ENCODE peak calls at places on chromosomes 7 and 10, in five cellular contexts. B is CD4-positive, CD25-positive, alpha-beta regulatory T cell; V is stomach; A is fibroblast of mammary gland; F is Peyer's patch. L is an unnamed sample.

GRCh38 chr10:30059209-30060107 is at the start of gene JCAD:
- DNase-seq in B (peak), V (peak), A (no peak), F (peak), L (peak)

GRCh38 chr10:49613160-49613881 is 516 bp upstream of the CHAT start:
- DNase-seq in B (no peak), V (no peak), A (no peak), F (peak), L (no peak)

GRCh38 chr7:69062020-69062760 is 536.1 kb upstream of the AUTS2 start:
- DNase-seq in B (no peak), V (no peak), A (peak), F (no peak), L (peak)

GRCh38 chr10:87691515-87692070 is 31.9 kb downstream of the PAPSS2 start:
- DNase-seq in B (no peak), V (no peak), A (no peak), F (no peak), L (no peak)

GRCh38 chr10:16437540-16437894 is 707 bp downstream of the PTER start:
- DNase-seq in B (no peak), V (no peak), A (no peak), F (no peak), L (no peak)

GRCh38 chr10:131271195-131271880 is 40.2 kb downstream of the TCERG1L start:
- DNase-seq in B (no peak), V (no peak), A (no peak), F (no peak), L (no peak)

GRCh38 chr7:123711832-123712293 is 36.9 kb downstream of the WASL start:
- DNase-seq in B (no peak), V (no peak), A (no peak), F (no peak), L (no peak)

GRCh38 chr10:16612148-16612742 is 90.6 kb upstream of the C1QL3 start:
- DNase-seq in B (no peak), V (no peak), A (peak), F (no peak), L (peak)

GRCh38 chr10:59587083-59587755 is 122.4 kb downstream of the SLC16A9 start:
- DNase-seq in B (no peak), V (no peak), A (no peak), F (no peak), L (no peak)

GRCh38 chr10:87559392-87559791 is 54.7 kb downstream of the MINPP1 start:
- DNase-seq in B (no peak), V (no peak), A (no peak), F (no peak), L (no peak)

GRCh38 chr10:45442251-45442650 is 68.2 kb downstream of the ALOX5 start:
- DNase-seq in B (no peak), V (no peak), A (no peak), F (no peak), L (no peak)

GRCh38 chr7:119270045-119270464 is 1002.9 kb upstream of the KCND2 start:
- DNase-seq in B (no peak), V (peak), A (peak), F (peak), L (peak)

GRCh38 chr7:151010307-151011096 is 13.8 kb downstream of the ATG9B start:
- DNase-seq in B (no peak), V (no peak), A (no peak), F (peak), L (peak)
- H3K4me3 ChIP-seq in B (no peak), V (no peak), A (no peak), F (no peak), L (peak)

GRCh38 chr10:4051011-4051407 is 266.0 kb upstream of the KLF6 start:
- DNase-seq in B (no peak), V (no peak), A (peak), F (no peak), L (peak)
- H3K4me3 ChIP-seq in B (no peak), V (peak), A (no peak), F (peak), L (peak)

GRCh38 chr7:16644624-16644986 is 949 bp downstream of the ANKMY2 start:
- DNase-seq in B (peak), V (peak), A (peak), F (peak), L (peak)
- H3K4me3 ChIP-seq in B (peak), V (peak), A (peak), F (peak), L (peak)

GRCh38 chr10:60914676-60915075 is 29.3 kb downstream of the RHOBTB1 start:
- DNase-seq in B (no peak), V (no peak), A (peak), F (peak), L (peak)

GRCh38 chr10:60916025-60916424 is 28.0 kb downstream of the RHOBTB1 start:
- DNase-seq in B (no peak), V (no peak), A (no peak), F (no peak), L (peak)

GRCh38 chr10:60911715-60912114 is 32.3 kb downstream of the RHOBTB1 start:
- DNase-seq in B (no peak), V (no peak), A (no peak), F (no peak), L (no peak)

GRCh38 chr10:60913091-60913490 is 30.9 kb downstream of the RHOBTB1 start:
- DNase-seq in B (no peak), V (no peak), A (no peak), F (no peak), L (no peak)

DNA sequence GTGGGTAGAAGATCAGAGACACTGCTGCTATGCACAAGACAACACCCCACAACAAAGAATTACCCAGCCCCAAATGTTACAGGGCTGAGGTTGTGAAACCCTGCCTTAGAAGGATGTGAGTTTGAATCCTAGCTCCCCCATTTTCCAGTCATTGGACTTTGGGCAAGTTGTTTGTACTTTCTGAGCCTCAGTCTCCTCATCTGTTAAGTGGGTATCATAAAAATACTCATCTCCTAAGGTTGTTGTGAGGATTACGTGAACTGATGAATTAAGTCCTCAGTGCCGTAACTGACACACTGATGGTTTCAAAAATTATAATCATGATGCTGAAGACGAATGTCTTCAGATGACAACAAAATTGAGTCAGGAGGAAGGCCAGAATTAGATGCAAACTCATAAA is 30.3 kb downstream of the RHOBTB1 start:
- DNase-seq in B (no peak), V (no peak), A (no peak), F (no peak), L (no peak)
- H3K4me3 ChIP-seq in B (no peak), V (no peak), A (no peak), F (no peak), L (no peak)

GRCh38 chr7:100894860-100895700 is 608 bp downstream of the ACHE start:
- DNase-seq in B (peak), V (peak), A (no peak), F (peak), L (no peak)

GRCh38 chr7:100895701-100895955 is at the start of gene ACHE:
- DNase-seq in B (no peak), V (no peak), A (no peak), F (no peak), L (no peak)

GRCh38 chr7:100893318-100893895 is 2.3 kb downstream of the ACHE start:
- DNase-seq in B (no peak), V (no peak), A (no peak), F (no peak), L (no peak)

GRCh38 chr7:100892364-100893317 is 3.0 kb downstream of the ACHE start:
- DNase-seq in B (no peak), V (no peak), A (no peak), F (no peak), L (no peak)

DNA sequence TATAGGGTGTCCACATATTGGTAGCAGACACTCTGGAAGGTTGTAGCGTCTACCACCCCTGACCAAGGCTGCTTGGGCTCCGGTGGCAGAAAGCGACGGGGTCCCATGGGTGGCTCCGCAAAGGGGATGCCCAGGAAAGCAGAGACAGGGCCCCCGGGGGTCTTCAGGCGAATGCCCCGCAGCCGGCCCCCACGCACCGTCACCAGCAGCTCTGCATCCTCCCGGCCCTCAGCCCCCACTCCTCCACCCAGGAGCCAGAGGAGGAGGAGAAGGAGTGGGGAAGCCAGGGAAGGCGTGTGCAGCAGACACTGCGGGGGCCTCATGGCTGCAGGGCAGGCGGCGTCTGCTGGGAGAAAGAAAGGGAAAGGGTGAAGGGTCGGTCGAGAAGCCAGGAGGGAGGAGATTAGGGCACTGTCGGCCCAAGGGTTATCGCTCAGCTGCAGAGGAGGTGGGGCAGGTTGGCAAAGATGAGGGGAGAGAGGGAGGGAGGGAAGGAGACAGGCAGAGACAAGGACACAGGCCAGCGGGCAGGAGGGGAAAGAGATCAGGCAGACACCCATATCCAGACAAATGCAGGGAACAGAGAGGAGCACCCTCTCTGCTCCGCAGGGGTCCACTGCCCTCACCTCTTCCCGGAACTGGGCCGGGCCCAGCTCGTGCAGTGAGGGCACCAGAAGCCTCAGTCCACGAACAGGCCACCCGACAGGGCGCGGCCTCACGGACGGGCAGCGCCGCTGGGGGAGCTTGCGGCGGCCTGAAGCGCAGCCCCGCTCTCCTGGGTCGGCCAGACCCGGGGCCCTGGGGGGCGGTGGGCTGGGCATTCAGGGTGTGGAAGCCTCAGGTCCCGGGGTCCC is 1.6 kb downstream of the ACHE start:
- DNase-seq in B (no peak), V (no peak), A (no peak), F (no peak), L (no peak)
- H3K4me3 ChIP-seq in B (no peak), V (no peak), A (no peak), F (peak), L (no peak)

DNA sequence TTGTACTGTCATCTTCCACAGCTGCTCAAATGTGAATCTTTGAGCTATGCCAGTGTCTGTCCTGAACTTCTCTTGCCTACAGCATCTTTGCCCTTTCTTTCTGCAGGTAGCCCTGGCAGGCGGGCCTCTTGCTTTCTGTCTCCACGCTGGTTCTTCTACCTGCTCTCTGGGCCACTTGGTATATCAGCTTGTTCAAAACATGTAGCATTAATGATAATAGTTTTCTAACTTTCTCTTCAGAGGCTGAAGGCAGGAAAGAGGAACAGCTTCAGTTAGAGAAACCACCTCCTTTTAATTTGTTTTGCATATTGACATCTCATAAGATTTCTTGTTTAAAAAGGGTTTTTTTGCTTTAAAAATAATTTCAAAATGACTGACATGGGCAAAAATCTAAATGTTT is 923 bp upstream of the FGL2 start:
- DNase-seq in B (no peak), V (no peak), A (no peak), F (peak), L (no peak)
- H3K4me3 ChIP-seq in B (peak), V (no peak), A (no peak), F (no peak), L (no peak)

GRCh38 chr7:22351329-22351692 is 5.6 kb downstream of the RAPGEF5 start:
- DNase-seq in B (no peak), V (no peak), A (no peak), F (no peak), L (no peak)

GRCh38 chr7:22352812-22353340 is 4.1 kb downstream of the RAPGEF5 start:
- DNase-seq in B (no peak), V (no peak), A (no peak), F (no peak), L (no peak)

GRCh38 chr7:22351878-22352277 is 5.1 kb downstream of the RAPGEF5 start:
- DNase-seq in B (no peak), V (no peak), A (peak), F (no peak), L (no peak)

GRCh38 chr7:22348379-22348778 is 8.6 kb downstream of the RAPGEF5 start:
- DNase-seq in B (no peak), V (no peak), A (no peak), F (no peak), L (peak)

DNA sequence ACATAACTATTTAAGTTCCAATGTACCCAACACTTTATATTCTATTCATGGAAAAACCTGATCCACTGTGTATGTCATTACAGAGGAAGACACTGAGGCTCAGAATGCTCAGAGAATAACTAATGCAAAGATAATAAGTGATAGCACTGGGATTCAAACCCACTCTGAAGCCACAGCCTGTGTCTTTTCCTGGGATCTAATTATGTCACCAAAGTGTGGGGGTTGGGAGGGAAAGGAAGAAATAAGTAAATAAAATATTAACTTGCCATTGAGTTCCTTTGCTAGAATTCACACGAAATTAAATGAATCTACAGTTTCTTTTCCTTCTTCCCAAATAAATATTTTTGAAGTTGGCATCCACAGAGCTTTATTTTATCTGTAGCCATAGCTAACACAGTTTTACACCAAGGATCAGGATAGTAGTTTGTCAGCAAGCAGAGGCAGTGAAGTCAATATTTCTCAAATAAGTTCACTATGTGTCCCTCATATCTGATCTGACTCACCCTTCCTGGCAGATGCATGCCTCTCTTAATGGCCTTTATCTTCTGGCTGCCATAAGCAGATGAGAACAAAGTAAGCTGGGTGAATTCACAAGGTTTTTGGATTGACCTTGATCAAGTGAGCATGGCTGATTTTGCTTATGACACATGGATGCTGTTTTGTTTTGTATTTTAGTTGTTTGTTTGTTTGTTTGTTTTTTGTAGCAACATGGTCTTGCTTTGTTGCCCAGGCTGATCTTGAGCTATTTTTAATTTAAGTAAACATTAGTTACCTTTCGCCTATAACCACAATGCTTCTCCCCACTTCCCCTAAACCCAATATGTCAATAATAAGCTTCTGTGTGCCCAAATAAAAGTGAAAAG is 6.3 kb downstream of the RAPGEF5 start:
- DNase-seq in B (no peak), V (no peak), A (no peak), F (peak), L (peak)
- H3K4me3 ChIP-seq in B (no peak), V (no peak), A (no peak), F (no peak), L (no peak)

GRCh38 chr10:62709200-62709599 is 95.3 kb upstream of the ADO start:
- DNase-seq in B (no peak), V (no peak), A (no peak), F (no peak), L (no peak)

GRCh38 chr10:62708569-62708968 is 96.0 kb upstream of the ADO start:
- DNase-seq in B (no peak), V (no peak), A (no peak), F (no peak), L (no peak)

GRCh38 chr10:62710182-62710581 is 94.3 kb upstream of the ADO start:
- DNase-seq in B (no peak), V (no peak), A (no peak), F (no peak), L (no peak)

GRCh38 chr10:62707810-62708209 is 96.7 kb upstream of the ADO start:
- DNase-seq in B (no peak), V (no peak), A (no peak), F (no peak), L (no peak)

GRCh38 chr10:62705789-62706188 is 98.7 kb upstream of the ADO start:
- DNase-seq in B (no peak), V (no peak), A (no peak), F (no peak), L (no peak)
- H3K4me3 ChIP-seq in B (no peak), V (no peak), A (no peak), F (no peak), L (no peak)

DNA sequence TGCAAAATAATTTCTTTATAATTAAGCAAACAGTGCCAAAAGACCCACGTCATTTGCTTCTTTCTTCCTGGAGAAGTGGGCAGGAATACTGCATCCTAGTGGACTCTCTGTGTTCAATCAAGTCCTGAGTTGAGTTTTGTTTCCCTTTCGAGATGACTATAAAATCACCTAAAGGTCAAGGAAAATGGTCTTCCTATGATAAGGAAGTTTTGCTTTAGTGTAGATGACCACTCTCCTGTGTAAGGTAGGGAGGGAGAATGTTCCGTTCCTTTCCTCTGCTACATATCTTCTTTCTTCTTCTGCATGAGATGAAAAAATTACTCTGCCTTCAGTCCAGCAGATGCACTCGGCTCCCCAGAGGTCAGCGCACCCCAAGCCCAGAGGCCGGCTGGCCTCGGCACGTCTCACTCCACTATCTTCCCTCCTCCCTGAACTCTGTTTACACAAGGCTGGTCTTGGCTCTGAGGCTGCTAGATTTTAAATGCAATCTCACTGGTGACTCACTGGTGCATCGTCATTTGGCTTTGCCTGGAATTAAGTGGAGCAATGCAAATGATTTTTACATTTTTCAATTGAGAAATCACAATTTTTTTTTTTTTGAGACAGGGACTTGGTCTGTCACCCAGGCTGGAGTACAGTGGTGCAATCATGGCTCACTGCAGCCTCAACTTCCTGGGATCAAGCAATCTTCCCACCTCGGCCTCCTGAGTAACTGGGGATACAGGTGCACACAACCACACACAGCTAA is 18.6 kb upstream of the VDAC2 start:
- DNase-seq in B (no peak), V (peak), A (peak), F (peak), L (peak)
- H3K4me3 ChIP-seq in B (no peak), V (no peak), A (no peak), F (no peak), L (peak)

GRCh38 chr7:23055582-23056178 is 41.8 kb upstream of the HYCC1 start:
- DNase-seq in B (peak), V (peak), A (peak), F (peak), L (peak)

GRCh38 chr7:23062452-23062851 is 43.1 kb upstream of the KLHL7 start:
- DNase-seq in B (no peak), V (no peak), A (peak), F (no peak), L (peak)

GRCh38 chr7:23061327-23061726 is 44.3 kb upstream of the KLHL7 start:
- DNase-seq in B (no peak), V (no peak), A (no peak), F (no peak), L (no peak)

DNA sequence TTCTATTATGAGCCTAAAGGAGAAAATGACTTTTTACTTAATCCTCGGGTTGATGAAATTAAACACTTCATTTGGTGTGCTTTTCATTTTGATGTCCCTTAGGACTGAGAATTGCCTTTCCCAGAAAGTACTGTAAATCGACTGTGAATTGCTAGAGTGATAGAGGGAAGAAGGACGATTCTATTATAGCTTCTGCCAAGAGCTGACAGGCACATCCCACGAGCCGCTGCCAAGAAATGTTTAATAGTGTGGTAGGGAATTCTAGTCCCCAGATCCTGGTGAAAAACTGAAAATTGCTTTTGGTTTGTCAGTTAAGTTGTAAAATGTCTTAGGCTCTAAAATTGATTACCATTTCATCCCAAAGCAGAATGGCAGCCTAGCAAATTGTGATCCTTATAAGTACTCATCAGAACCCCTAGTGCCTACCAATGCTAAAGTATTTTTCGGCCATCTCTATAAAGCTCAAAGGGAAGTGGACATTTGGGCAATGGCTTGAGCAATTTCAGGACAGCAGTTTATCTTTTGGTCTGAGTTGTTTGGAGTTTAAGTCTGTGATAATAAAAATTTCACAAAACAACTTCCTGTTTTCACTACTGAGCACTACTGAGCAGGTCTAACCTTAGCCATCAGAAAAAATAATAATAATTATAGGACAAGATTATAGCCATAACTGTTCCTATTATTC is 44.6 kb upstream of the HYCC1 start:
- DNase-seq in B (no peak), V (no peak), A (peak), F (no peak), L (no peak)
- H3K4me3 ChIP-seq in B (no peak), V (no peak), A (no peak), F (no peak), L (no peak)